ENCODE peak calls at places on chromosomes 13 and 19, in four cellular contexts. I is GM12865, X is choroid plexus epithelial cell, L is omental fat pad. J is an unnamed sample.

GRCh38 chr19:48614436-48615144 is at the start of gene FAM83E:
- DNase-seq in L (no peak), I (peak; percentile 44), X (no peak), J (no peak)

GRCh38 chr13:61901946-61902541 is 486.4 kb upstream of the PCDH20 start:
- DNase-seq in X (no peak), I (no peak), L (no peak), J (no peak)

GRCh38 chr13:94305463-94305862 is 174.0 kb downstream of the DCT start:
- DNase-seq in L (no peak), I (no peak), X (peak; percentile 94), J (no peak)

GRCh38 chr13:77138813-77139212 is 111.9 kb upstream of the FBXL3 start:
- DNase-seq in X (no peak), L (no peak), I (no peak), J (no peak)

GRCh38 chr19:49333426-49334288 is 1.5 kb upstream of the CD37 start:
- DNase-seq in I (peak; percentile 93), L (no peak), X (no peak), J (no peak)

GRCh38 chr13:32582281-32582680 is 4.0 kb upstream of the PDS5B start:
- DNase-seq in I (no peak), X (no peak), L (no peak), J (no peak)

GRCh38 chr19:49712397-49712859 is 21.5 kb downstream of the CPT1C start:
- DNase-seq in L (no peak), X (peak; percentile 19), I (peak; percentile 21), J (no peak)

GRCh38 chr13:93724187-93724586 is 497.6 kb downstream of the GPC6 start:
- DNase-seq in X (no peak), I (no peak), L (no peak), J (no peak)

GRCh38 chr13:106376411-106377112 is 158.9 kb downstream of the EFNB2 start:
- DNase-seq in L (no peak), X (peak; percentile 99), I (peak; percentile 24), J (no peak)

GRCh38 chr19:55441692-55442321 is 1.3 kb downstream of the SHISA7 start:
- DNase-seq in I (no peak), L (no peak), X (no peak), J (no peak)

GRCh38 chr13:103466761-103467160 is 400.5 kb upstream of the SLC10A2 start:
- DNase-seq in X (no peak), I (no peak), L (no peak), J (no peak)

GRCh38 chr13:111664060-111664459 is 343.6 kb downstream of the TEX29 start:
- DNase-seq in L (no peak), X (no peak), I (no peak), J (no peak)

GRCh38 chr13:113853518-113854237 is 10.2 kb downstream of the GAS6 start:
- DNase-seq in L (peak; percentile 20), I (no peak), X (peak; percentile 65), J (no peak)

GRCh38 chr13:110593430-110594130 is 21.8 kb upstream of the NAXD start:
- DNase-seq in L (no peak), I (peak; percentile 76), X (peak; percentile 75), J (no peak)

GRCh38 chr19:4416268-4416667 is 13.8 kb downstream of the CHAF1A start:
- DNase-seq in I (no peak), X (no peak), L (no peak), J (no peak)

GRCh38 chr19:54415208-54415900 is at the start of gene TTYH1:
- DNase-seq in L (no peak), X (no peak), I (no peak), J (no peak)
- TF ChIP-seq CTCF in L (no peak), X (peak; percentile 9), I (peak; percentile 13), J (peak; percentile 60)

GRCh38 chr19:10634881-10635463 is 9.6 kb downstream of the SLC44A2 start:
- DNase-seq in X (no peak), L (no peak), I (no peak), J (no peak)
- TF ChIP-seq CTCF in X (no peak), L (no peak), I (no peak), J (no peak)

GRCh38 chr19:35212241-35212640 is 16.3 kb downstream of the FAM187B start:
- DNase-seq in I (no peak), X (no peak), L (no peak), J (no peak)
- TF ChIP-seq CTCF in I (no peak), X (no peak), L (no peak), J (no peak)

DNA sequence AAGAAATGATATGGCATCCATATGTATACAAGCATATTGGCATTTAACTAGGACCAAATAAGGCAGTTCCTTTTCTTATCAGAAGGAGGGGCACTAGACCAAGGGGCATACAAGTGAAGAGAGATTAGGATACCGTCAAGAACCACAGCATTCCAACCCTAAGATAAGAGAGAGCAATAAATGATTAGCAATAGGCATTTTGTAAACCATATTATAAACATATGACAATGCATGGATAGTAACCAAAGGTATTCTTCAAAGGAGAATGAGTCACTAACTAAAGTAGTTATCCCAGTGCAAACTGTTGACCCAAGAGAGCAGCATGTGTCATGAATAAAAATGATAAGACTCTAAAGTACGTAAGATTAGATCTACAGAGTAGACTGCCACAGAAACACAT is 500.9 kb upstream of the HTR2A start:
- DNase-seq in I (no peak), X (peak; percentile 12), L (no peak), J (no peak)
- TF ChIP-seq CTCF in I (no peak), X (no peak), L (no peak), J (no peak)

GRCh38 chr19:17279436-17279835 is 2.3 kb upstream of the ANKLE1 start:
- DNase-seq in I (no peak), L (no peak), X (no peak), J (no peak)

DNA sequence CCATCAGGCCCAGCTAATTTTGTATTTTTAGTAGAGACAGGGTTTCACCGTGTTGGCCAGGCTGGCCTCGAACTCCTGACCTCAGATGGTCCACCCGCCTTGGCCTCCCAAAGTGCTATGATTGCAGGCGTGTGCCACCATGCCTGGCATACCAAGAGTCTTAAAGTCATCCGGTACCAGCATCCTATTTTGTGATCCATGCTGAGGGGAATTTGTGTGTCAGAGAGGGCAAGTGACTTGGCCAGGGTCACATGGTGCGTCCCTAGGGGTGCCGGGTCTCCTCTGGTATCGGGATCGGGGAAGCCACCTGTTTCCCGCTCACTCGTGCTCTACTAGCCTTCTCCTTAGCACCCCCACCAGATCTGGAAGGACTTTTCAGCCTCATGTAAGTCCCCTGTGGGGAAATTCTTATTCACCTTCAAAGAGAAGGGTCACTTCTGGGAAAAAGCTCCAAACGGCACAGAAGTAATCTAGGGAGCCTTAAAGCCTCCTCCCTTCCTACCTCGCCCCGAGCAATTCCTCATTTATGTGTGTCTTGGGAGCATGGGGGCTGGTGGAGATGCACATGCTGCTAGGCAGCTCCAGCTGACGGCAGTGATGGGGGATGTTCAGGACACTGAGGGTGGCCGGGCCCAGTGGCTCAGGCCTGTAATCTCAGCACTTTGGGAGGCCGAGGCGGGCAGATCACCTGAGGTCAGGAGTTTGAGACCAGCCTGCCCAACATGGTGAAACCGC is 6.1 kb upstream of the ANKLE1 start:
- DNase-seq in I (no peak), L (no peak), X (no peak), J (no peak)
- TF ChIP-seq CTCF in I (no peak), L (no peak), X (no peak), J (no peak)

GRCh38 chr19:6223461-6224307 is 56.1 kb downstream of the MLLT1 start:
- DNase-seq in X (no peak), L (no peak), I (no peak), J (peak; percentile 39)
- TF ChIP-seq CTCF in X (no peak), L (no peak), I (no peak), J (no peak)

DNA sequence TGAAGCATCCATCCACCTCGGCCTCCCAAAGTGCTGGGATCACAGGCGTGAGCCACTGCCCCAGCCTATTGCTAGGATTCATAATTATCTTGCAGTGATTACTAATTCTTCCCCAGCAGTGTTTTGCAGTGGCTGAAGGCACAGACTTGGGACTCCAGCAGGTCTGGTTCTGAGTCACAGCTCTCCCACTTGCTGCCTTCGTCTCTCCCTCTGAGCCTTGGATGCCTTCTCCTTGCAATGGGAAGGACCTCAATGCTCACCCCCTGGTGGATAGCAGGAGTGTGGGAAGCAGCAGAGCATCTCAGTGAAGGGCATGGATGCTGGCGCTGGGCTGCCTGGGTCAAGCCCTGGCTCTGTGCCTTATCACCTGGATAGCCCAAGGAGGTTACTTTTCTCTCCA is 37.6 kb upstream of the SHKBP1 start:
- DNase-seq in I (no peak), X (no peak), L (no peak), J (no peak)
- TF ChIP-seq CTCF in I (no peak), X (peak; percentile 11), L (no peak), J (no peak)

DNA sequence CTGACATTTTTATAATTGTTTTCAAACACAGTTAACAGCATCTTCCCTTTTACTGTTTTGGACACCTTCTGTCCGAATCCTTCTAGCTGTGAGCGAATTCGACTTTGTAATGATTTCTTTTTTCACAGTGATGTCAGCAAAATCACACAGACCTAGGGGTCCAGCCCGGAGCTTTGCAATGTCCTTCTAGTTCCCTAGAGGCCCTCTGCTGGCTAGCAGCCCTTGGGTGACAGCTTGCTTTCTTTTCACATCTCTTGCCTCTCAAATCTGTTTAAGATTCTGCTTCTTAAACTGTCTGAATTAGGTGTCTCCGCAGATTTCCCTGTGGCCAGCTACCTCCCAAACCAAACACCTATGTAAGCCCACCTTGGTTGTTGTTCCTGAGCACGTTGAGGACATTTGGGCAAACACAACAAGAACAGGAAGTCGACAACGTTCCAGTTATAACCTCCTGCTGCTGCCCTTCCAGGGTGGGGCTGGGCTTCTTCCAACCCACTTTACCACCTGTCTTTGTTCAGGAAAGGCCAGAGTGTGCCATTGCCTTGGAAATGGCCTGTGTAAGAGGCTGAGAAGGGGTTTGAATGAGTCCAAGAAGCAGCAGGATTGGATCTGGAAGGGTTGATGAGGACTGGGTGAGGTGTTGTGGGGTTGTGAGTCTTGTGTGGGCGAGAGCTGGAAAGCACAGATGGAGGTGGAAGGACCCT is 123.1 kb downstream of the ATP8A2 start:
- DNase-seq in I (no peak), L (no peak), X (no peak), J (no peak)
- TF ChIP-seq CTCF in I (no peak), L (no peak), X (no peak), J (no peak)